ENCODE peak calls at places on chromosome 11, in four cellular contexts. M is neural crest cell, J is brain microvascular endothelial cell, S is HFFc6. A is an unnamed sample.
A peak's percentile ranks its signal among the peaks of the same experiment; 100 is the strongest.

GRCh38 chr11:61779666-61780525 is 12.5 kb downstream of the TMEM258 start:
- DNase-seq in M (no peak), J (no peak), S (no peak), A (no peak)

GRCh38 chr11:78212586-78213371 is 24.1 kb downstream of the USP35 start:
- DNase-seq in J (no peak), S (peak; percentile 60), M (no peak), A (no peak)

GRCh38 chr11:76666830-76667229 is 3.7 kb downstream of the LRRC32 start:
- DNase-seq in S (no peak), J (no peak), M (no peak), A (no peak)

GRCh38 chr11:19428206-19429001 is 187.7 kb upstream of the E2F8 start:
- DNase-seq in J (no peak), S (no peak), M (no peak), A (no peak)

GRCh38 chr11:130999992-131000770 is 83.9 kb upstream of the SNX19 start:
- DNase-seq in M (no peak), S (peak; percentile 95), J (peak; percentile 97), A (no peak)

GRCh38 chr11:1510928-1511327 is 24.3 kb upstream of the MOB2 start:
- DNase-seq in S (no peak), M (no peak), J (peak; percentile 14), A (no peak)

GRCh38 chr11:61780581-61781162 is 11.7 kb downstream of the TMEM258 start:
- DNase-seq in S (no peak), J (no peak), M (no peak), A (no peak)

GRCh38 chr11:58497951-58498350 is 10.0 kb downstream of the OR5B21 start:
- DNase-seq in M (no peak), S (no peak), J (no peak), A (no peak)

GRCh38 chr11:11993814-11994213 is 14.6 kb downstream of the DKK3 start:
- DNase-seq in M (no peak), J (peak; percentile 87), S (peak; percentile 88), A (no peak)

GRCh38 chr11:78800756-78801155 is 226.1 kb upstream of the NARS2 start:
- DNase-seq in J (no peak), S (no peak), M (no peak), A (no peak)

GRCh38 chr11:44454686-44455085 is 110.8 kb upstream of the CD82 start:
- DNase-seq in J (no peak), S (no peak), M (no peak), A (no peak)

GRCh38 chr11:114225662-114226061 is 70.5 kb upstream of the NNMT start:
- DNase-seq in S (no peak), J (no peak), M (no peak), A (no peak)

GRCh38 chr11:61711493-61711892 is 31.3 kb downstream of the DAGLA start:
- DNase-seq in M (no peak), J (no peak), S (no peak), A (no peak)

GRCh38 chr11:35126000-35126878 is 12.7 kb upstream of the CD44 start:
- DNase-seq in S (no peak), M (no peak), J (no peak), A (no peak)

GRCh38 chr11:9529333-9529648 is 44.2 kb upstream of the WEE1 start:
- DNase-seq in J (no peak), S (no peak), M (no peak), A (peak; percentile 53)

GRCh38 chr11:83033972-83034672 is 37.6 kb downstream of the RAB30 start:
- DNase-seq in M (no peak), J (no peak), S (peak; percentile 78), A (no peak)

GRCh38 chr11:121451178-121451981 is 734 bp upstream of the SORL1 start:
- DNase-seq in S (no peak), J (no peak), M (no peak), A (no peak)

GRCh38 chr11:85137597-85137996 is 489.5 kb downstream of the DLG2 start:
- DNase-seq in S (no peak), J (no peak), M (no peak), A (no peak)

GRCh38 chr11:1073261-1073724 is 1.4 kb upstream of the MUC2 start:
- DNase-seq in M (no peak), J (peak; percentile 17), S (no peak), A (peak; percentile 42)

GRCh38 chr11:67507242-67507890 is 596 bp downstream of the CDK2AP2 start:
- DNase-seq in S (no peak), M (no peak), J (peak; percentile 64), A (no peak)

GRCh38 chr11:111540114-111540920 is at the start of gene LAYN:
- DNase-seq in M (peak; percentile 47), S (no peak), J (peak; percentile 12), A (peak; percentile 36)

GRCh38 chr11:28106351-28107043 is 1.5 kb downstream of the KIF18A start:
- DNase-seq in J (no peak), S (no peak), M (no peak), A (no peak)

GRCh38 chr11:102794382-102794781 is 3.6 kb downstream of the MMP1 start:
- DNase-seq in M (no peak), S (peak; percentile 29), J (peak; percentile 66), A (no peak)

GRCh38 chr11:79108851-79109250 is 332.0 kb downstream of the TENM4 start:
- DNase-seq in M (no peak), S (no peak), J (no peak), A (no peak)

GRCh38 chr11:39965701-39966100 is 1493.8 kb downstream of the LRRC4C start:
- DNase-seq in M (no peak), S (no peak), J (no peak), A (no peak)

GRCh38 chr11:18749681-18750319 is 23.8 kb upstream of the IGSF22 start:
- DNase-seq in M (no peak), J (peak; percentile 62), S (peak; percentile 65), A (no peak)

GRCh38 chr11:57493507-57494503 is 21.7 kb downstream of the SLC43A1 start:
- DNase-seq in J (no peak), S (no peak), M (peak; percentile 44), A (peak; percentile 85)

GRCh38 chr11:69086741-69087524 is 38.2 kb downstream of the TPCN2 start:
- DNase-seq in S (no peak), M (no peak), J (no peak), A (no peak)

GRCh38 chr11:69091638-69092165 is 43.0 kb downstream of the TPCN2 start:
- DNase-seq in J (no peak), M (no peak), S (no peak), A (no peak)

GRCh38 chr11:69088676-69089146 is 40.0 kb downstream of the TPCN2 start:
- DNase-seq in S (peak; percentile 67), M (peak; percentile 78), J (peak; percentile 62), A (peak; percentile 73)

GRCh38 chr11:69087811-69088210 is 39.1 kb downstream of the TPCN2 start:
- DNase-seq in J (no peak), S (no peak), M (no peak), A (no peak)

DNA sequence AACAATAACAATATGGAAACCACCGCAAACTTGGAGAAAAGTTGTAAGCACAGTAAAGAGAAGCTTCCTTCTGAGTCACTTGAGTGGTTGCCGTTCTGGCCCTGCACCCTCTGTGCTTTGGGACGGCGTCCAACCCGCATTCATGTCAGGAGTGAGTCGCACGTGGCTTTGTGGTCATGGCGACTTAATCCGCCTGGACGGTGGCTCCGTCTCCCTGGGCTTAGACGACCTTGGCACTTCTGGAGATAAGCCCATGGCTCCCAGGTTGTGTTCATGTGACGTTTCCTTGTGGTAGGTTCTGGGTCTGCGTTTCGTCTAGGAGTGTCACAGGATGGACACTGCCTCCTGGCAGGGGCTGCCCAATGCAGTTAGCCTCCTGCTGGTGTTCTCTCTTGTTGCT is 40.5 kb downstream of the TPCN2 start:
- DNase-seq in S (peak; percentile 81), J (peak; percentile 75), M (no peak), A (no peak)
- TF ChIP-seq CTCF in S (no peak), J (peak; percentile 28), M (no peak), A (no peak)

GRCh38 chr11:123741159-123741951 is at the start of gene ZNF202:
- DNase-seq in J (peak; percentile 80), M (peak; percentile 85), S (peak; percentile 85), A (peak; percentile 89)
- TF ChIP-seq CTCF in J (peak; percentile 30), M (peak; percentile 57), S (peak; percentile 62), A (peak; percentile 35)

GRCh38 chr11:2869561-2870427 is 15.8 kb downstream of the CDKN1C start:
- DNase-seq in J (no peak), M (no peak), S (no peak), A (no peak)

GRCh38 chr11:2870460-2870859 is 15.1 kb downstream of the CDKN1C start:
- DNase-seq in S (no peak), M (no peak), J (no peak), A (no peak)

GRCh38 chr11:2867142-2867541 is 18.4 kb downstream of the CDKN1C start:
- DNase-seq in M (no peak), S (no peak), J (no peak), A (no peak)

GRCh38 chr11:2867722-2868548 is 17.6 kb downstream of the CDKN1C start:
- DNase-seq in M (no peak), J (no peak), S (no peak), A (no peak)

DNA sequence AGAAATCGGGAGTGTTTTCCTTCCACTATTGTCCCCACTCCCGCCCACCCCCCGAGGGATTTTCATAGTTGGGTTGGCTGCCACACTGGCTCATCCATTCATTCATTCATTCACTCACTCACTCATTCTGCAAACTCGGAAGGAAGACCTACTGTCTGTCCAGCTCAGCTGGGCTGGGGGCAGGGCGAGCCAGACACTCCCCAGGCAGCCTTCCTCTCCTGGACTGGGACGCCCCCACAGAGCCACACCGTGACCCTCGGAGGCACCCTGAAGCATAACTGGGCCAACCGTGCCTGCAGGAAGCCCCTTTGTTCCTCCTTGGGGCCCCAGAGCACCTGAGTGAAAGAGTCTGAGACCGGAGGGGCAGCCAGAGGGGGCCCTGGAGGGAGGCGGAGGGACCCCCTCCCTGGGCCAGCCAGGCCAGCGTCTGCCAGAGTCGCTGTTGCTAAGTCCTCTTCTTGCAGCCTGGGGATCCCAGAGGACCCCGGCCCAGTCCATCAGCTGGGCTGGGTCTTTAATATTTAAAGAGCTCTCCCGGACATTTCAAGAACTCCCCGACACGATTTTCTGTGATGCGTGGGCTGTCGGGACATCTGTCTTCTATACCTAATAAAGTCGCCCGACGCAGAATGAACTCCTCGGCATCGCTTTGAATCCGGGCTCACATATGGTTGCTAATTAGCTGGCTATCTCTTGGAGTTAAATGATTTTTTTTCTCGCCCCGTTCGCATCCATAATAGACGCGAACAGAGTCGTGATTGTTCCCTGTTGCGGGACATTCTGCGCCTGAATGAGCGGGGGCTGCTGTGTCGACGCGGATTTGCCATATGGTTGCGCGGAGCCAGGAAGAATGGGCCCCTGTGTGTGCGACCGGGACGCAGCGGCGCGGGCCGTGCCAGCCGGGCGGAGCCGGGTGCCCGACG is 16.7 kb downstream of the CDKN1C start:
- DNase-seq in S (no peak), J (no peak), M (no peak), A (no peak)
- TF ChIP-seq CTCF in S (no peak), J (no peak), M (no peak), A (no peak)

DNA sequence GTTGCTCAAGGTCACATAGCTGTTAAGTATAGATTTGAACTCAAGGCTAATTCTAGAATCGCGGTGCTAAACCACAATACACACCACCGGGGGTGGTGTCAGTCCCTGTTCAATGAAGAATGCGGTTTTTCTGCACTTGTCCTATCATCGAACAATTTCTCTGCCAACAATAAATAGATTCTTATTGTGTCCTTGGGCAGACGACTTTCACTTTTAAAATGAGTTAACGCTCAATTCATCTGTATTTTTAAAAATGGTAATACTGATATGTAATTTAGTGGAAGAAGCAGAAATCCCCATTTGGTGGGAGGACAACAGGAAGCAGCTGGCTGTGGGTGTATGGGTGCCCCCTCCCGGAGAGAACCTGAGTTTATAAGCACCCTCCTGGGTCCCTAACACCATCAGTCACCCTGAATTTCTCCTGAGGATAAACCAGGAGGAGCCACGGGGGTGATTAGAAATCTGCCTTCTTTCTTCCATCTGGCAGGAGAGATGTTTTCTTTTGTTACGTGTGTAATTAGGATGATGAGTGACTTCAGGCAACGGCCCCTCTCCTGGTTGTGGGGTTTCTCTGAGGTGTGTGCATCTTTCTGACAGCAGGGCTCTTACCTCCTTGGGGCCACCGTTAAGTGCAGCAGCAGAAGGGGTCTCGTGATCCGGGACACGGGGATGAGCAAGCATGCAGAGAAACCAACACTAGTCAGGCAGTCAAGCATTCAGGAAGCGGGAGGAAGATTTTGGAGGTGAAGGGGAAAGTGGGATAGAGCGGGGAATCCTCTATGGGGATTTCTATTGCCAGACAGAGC is 87.7 kb downstream of the GRAMD1B start:
- DNase-seq in S (no peak), M (no peak), J (no peak), A (no peak)
- TF ChIP-seq CTCF in S (no peak), M (no peak), J (no peak), A (no peak)